ENCODE peak calls at places on chromosomes 4 and X, in eight cellular contexts. One of them, this sample, is unnamed.

GRCh38 chr4:84878090-84878489 is 88.4 kb downstream of the WDFY3 start:
- DNase-seq in kidney: no peak
- DNase-seq in IMR-90: peak
- DNase-seq in SK-N-SH: no peak
- DNase-seq in substantia nigra: no peak
- DNase-seq in aorta: no peak
- DNase-seq in A549: no peak
- DNase-seq in AG04450: peak
- DNase-seq in this sample: no peak

GRCh38 chrX:115892787-115893671 is 277.5 kb upstream of the AGTR2 start:
- DNase-seq in SK-N-SH: peak
- DNase-seq in AG04450: no peak
- DNase-seq in IMR-90: peak
- DNase-seq in A549: no peak
- DNase-seq in aorta: peak
- DNase-seq in substantia nigra: peak
- DNase-seq in kidney: peak
- DNase-seq in this sample: no peak

GRCh38 chr4:17562157-17562556 is 14.8 kb upstream of the LAP3 start:
- DNase-seq in substantia nigra: no peak
- DNase-seq in AG04450: no peak
- DNase-seq in kidney: no peak
- DNase-seq in A549: no peak
- DNase-seq in aorta: no peak
- DNase-seq in SK-N-SH: peak
- DNase-seq in IMR-90: no peak
- DNase-seq in this sample: no peak

GRCh38 chr4:46329118-46329976 is 60.6 kb downstream of the GABRA2 start:
- DNase-seq in kidney: no peak
- DNase-seq in SK-N-SH: peak
- DNase-seq in substantia nigra: no peak
- DNase-seq in IMR-90: peak
- DNase-seq in aorta: no peak
- DNase-seq in A549: no peak
- DNase-seq in AG04450: peak
- DNase-seq in this sample: peak

GRCh38 chrX:41661366-41662095 is 27.2 kb upstream of the GPR34 start:
- DNase-seq in IMR-90: peak
- DNase-seq in kidney: no peak
- DNase-seq in AG04450: no peak
- DNase-seq in substantia nigra: no peak
- DNase-seq in SK-N-SH: no peak
- DNase-seq in A549: no peak
- DNase-seq in aorta: no peak
- DNase-seq in this sample: no peak

GRCh38 chrX:28058906-28059305 is 77.7 kb upstream of the DCAF8L1 start:
- DNase-seq in SK-N-SH: no peak
- DNase-seq in substantia nigra: no peak
- DNase-seq in IMR-90: peak
- DNase-seq in A549: no peak
- DNase-seq in AG04450: peak
- DNase-seq in aorta: no peak
- DNase-seq in kidney: no peak
- DNase-seq in this sample: no peak

GRCh38 chr4:2936773-2937145 is 26.4 kb downstream of the NOP14 start:
- DNase-seq in A549: no peak
- DNase-seq in kidney: peak
- DNase-seq in IMR-90: peak
- DNase-seq in AG04450: no peak
- DNase-seq in substantia nigra: no peak
- DNase-seq in aorta: no peak
- DNase-seq in SK-N-SH: no peak
- DNase-seq in this sample: no peak

GRCh38 chrX:100911731-100912130 is 17.0 kb downstream of the XKRX start:
- DNase-seq in SK-N-SH: no peak
- DNase-seq in A549: no peak
- DNase-seq in IMR-90: no peak
- DNase-seq in aorta: no peak
- DNase-seq in kidney: no peak
- DNase-seq in substantia nigra: no peak
- DNase-seq in AG04450: no peak
- DNase-seq in this sample: no peak

GRCh38 chrX:16883487-16883804 is 13.3 kb upstream of the RBBP7 start:
- DNase-seq in SK-N-SH: no peak
- DNase-seq in IMR-90: no peak
- DNase-seq in substantia nigra: no peak
- DNase-seq in kidney: no peak
- DNase-seq in aorta: no peak
- DNase-seq in AG04450: no peak
- DNase-seq in A549: no peak
- DNase-seq in this sample: no peak

GRCh38 chrX:143633530-143634372 is 2.1 kb downstream of the SLITRK4 start:
- DNase-seq in IMR-90: no peak
- DNase-seq in AG04450: no peak
- DNase-seq in substantia nigra: no peak
- DNase-seq in SK-N-SH: no peak
- DNase-seq in kidney: peak
- DNase-seq in A549: no peak
- DNase-seq in aorta: peak
- DNase-seq in this sample: peak

GRCh38 chr4:154683956-154684681 is 59.7 kb upstream of the LRAT start:
- DNase-seq in AG04450: no peak
- DNase-seq in kidney: no peak
- DNase-seq in substantia nigra: no peak
- DNase-seq in A549: no peak
- DNase-seq in IMR-90: no peak
- DNase-seq in aorta: no peak
- DNase-seq in SK-N-SH: no peak
- DNase-seq in this sample: no peak

GRCh38 chr4:154691229-154691628 is 52.6 kb upstream of the LRAT start:
- DNase-seq in A549: no peak
- DNase-seq in kidney: no peak
- DNase-seq in aorta: no peak
- DNase-seq in substantia nigra: no peak
- DNase-seq in IMR-90: no peak
- DNase-seq in AG04450: no peak
- DNase-seq in SK-N-SH: no peak
- DNase-seq in this sample: no peak

GRCh38 chr4:154692311-154692818 is 51.4 kb upstream of the LRAT start:
- DNase-seq in kidney: no peak
- DNase-seq in SK-N-SH: no peak
- DNase-seq in substantia nigra: no peak
- DNase-seq in IMR-90: no peak
- DNase-seq in A549: no peak
- DNase-seq in aorta: no peak
- DNase-seq in AG04450: no peak
- DNase-seq in this sample: no peak

GRCh38 chr4:154687840-154688239 is 56.0 kb upstream of the LRAT start:
- DNase-seq in substantia nigra: no peak
- DNase-seq in SK-N-SH: no peak
- DNase-seq in AG04450: no peak
- DNase-seq in A549: no peak
- DNase-seq in aorta: no peak
- DNase-seq in kidney: no peak
- DNase-seq in IMR-90: no peak
- DNase-seq in this sample: no peak

GRCh38 chr4:154686838-154687237 is 57.0 kb upstream of the LRAT start:
- DNase-seq in A549: peak
- DNase-seq in SK-N-SH: no peak
- DNase-seq in AG04450: no peak
- DNase-seq in aorta: no peak
- DNase-seq in IMR-90: no peak
- DNase-seq in kidney: no peak
- DNase-seq in substantia nigra: no peak
- DNase-seq in this sample: no peak
- H3K27ac ChIP-seq in A549: no peak
- H3K27ac ChIP-seq in SK-N-SH: no peak
- H3K27ac ChIP-seq in AG04450: no peak
- H3K27ac ChIP-seq in aorta: no peak
- H3K27ac ChIP-seq in IMR-90: no peak
- H3K27ac ChIP-seq in kidney: no peak
- H3K27ac ChIP-seq in substantia nigra: no peak
- H3K27ac ChIP-seq in this sample: no peak

DNA sequence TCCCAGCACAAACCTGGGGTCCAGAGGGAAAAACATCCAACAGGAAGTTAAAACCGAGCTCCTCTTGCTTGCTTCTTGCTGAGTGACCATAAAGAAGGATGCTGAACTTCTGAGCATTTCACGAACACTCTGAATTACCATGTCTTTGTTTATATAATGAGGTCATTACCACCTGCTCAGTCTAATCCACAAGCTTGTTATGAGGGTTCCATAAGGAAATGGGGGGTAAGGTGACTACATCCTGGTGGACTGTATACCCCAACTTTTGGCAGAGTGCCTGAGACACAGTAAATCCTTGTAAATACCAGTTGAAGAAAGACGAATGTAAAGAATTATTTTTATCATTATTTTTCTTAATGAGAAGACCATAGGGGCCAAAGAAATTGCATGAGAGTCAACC is 16.8 kb downstream of the CCDC149 start:
- DNase-seq in IMR-90: peak
- DNase-seq in A549: no peak
- DNase-seq in kidney: no peak
- DNase-seq in SK-N-SH: no peak
- DNase-seq in substantia nigra: no peak
- DNase-seq in AG04450: no peak
- DNase-seq in aorta: no peak
- DNase-seq in this sample: no peak
- H3K27ac ChIP-seq in IMR-90: no peak
- H3K27ac ChIP-seq in A549: no peak
- H3K27ac ChIP-seq in kidney: no peak
- H3K27ac ChIP-seq in SK-N-SH: no peak
- H3K27ac ChIP-seq in substantia nigra: no peak
- H3K27ac ChIP-seq in AG04450: no peak
- H3K27ac ChIP-seq in aorta: no peak
- H3K27ac ChIP-seq in this sample: no peak

GRCh38 chr4:38236003-38236402 is 275.8 kb downstream of the PTTG2 start:
- DNase-seq in substantia nigra: no peak
- DNase-seq in IMR-90: no peak
- DNase-seq in A549: no peak
- DNase-seq in kidney: no peak
- DNase-seq in AG04450: no peak
- DNase-seq in SK-N-SH: no peak
- DNase-seq in aorta: no peak
- DNase-seq in this sample: peak
- H3K27ac ChIP-seq in substantia nigra: no peak
- H3K27ac ChIP-seq in IMR-90: no peak
- H3K27ac ChIP-seq in A549: no peak
- H3K27ac ChIP-seq in kidney: no peak
- H3K27ac ChIP-seq in AG04450: no peak
- H3K27ac ChIP-seq in SK-N-SH: no peak
- H3K27ac ChIP-seq in aorta: no peak
- H3K27ac ChIP-seq in this sample: peak

DNA sequence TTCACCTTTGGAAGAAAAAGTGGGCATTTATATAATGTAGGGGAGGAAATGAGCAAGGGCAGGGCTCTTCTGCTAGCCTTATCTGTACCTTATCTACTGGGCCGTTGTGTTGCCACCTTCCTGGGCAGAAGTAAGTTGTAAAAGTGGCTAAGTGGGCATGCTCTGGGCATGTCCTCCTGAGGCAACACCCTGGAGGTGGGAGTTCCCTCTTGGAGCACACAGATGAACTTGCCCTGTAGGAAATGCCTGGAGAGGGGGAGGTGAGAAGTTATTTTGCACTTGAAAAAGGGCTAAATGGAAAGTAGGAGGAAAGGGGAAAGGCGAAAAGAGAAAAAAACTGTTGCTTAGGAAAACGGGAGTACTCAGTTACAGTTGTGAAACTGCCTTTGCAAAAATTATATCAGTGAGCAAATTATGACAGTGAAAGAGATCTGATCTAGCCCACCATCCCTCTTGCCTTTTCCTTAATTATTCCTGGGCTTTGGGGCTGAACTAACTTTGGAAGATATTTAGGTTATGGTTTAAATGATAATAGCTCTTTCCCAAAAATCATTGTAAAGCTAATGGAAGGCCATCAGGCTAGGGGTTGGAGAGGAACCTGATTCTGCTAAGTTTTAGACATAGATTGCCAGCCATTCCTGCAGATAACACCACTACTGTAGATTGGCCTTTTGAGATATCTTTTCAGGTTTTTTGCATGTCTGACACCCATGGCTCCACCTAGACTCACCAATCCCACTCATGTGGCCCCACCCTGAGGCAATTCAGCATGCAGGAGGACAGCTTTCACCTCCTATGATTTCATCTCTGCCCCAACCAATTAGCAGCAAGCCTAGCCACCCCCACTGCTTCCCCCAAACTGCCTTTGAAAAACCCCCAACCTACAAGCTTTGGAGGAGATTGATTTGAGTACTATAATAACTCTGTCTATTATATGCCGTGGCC is 20.5 kb upstream of the ZNF81 start:
- DNase-seq in substantia nigra: no peak
- DNase-seq in kidney: no peak
- DNase-seq in AG04450: no peak
- DNase-seq in SK-N-SH: no peak
- DNase-seq in IMR-90: no peak
- DNase-seq in A549: no peak
- DNase-seq in aorta: no peak
- DNase-seq in this sample: no peak
- H3K27ac ChIP-seq in substantia nigra: no peak
- H3K27ac ChIP-seq in kidney: no peak
- H3K27ac ChIP-seq in AG04450: no peak
- H3K27ac ChIP-seq in SK-N-SH: no peak
- H3K27ac ChIP-seq in IMR-90: no peak
- H3K27ac ChIP-seq in A549: peak
- H3K27ac ChIP-seq in aorta: no peak
- H3K27ac ChIP-seq in this sample: no peak

GRCh38 chr4:185357733-185358440 is 37.8 kb downstream of the LRP2BP start:
- DNase-seq in kidney: no peak
- DNase-seq in aorta: no peak
- DNase-seq in A549: no peak
- DNase-seq in substantia nigra: no peak
- DNase-seq in SK-N-SH: no peak
- DNase-seq in AG04450: no peak
- DNase-seq in IMR-90: no peak
- DNase-seq in this sample: no peak

GRCh38 chr4:185352741-185353140 is 43.0 kb downstream of the LRP2BP start:
- DNase-seq in substantia nigra: no peak
- DNase-seq in SK-N-SH: no peak
- DNase-seq in kidney: no peak
- DNase-seq in IMR-90: no peak
- DNase-seq in AG04450: no peak
- DNase-seq in aorta: no peak
- DNase-seq in A549: no peak
- DNase-seq in this sample: no peak

GRCh38 chr4:185358514-185359433 is 37.0 kb downstream of the LRP2BP start:
- DNase-seq in A549: peak
- DNase-seq in SK-N-SH: no peak
- DNase-seq in aorta: no peak
- DNase-seq in AG04450: no peak
- DNase-seq in IMR-90: peak
- DNase-seq in substantia nigra: no peak
- DNase-seq in kidney: no peak
- DNase-seq in this sample: no peak

GRCh38 chr4:185359767-185360446 is 35.8 kb downstream of the LRP2BP start:
- DNase-seq in SK-N-SH: peak
- DNase-seq in kidney: no peak
- DNase-seq in IMR-90: peak
- DNase-seq in A549: no peak
- DNase-seq in substantia nigra: no peak
- DNase-seq in aorta: no peak
- DNase-seq in AG04450: peak
- DNase-seq in this sample: no peak

GRCh38 chr4:185357220-185357619 is 38.5 kb downstream of the LRP2BP start:
- DNase-seq in IMR-90: no peak
- DNase-seq in kidney: no peak
- DNase-seq in SK-N-SH: no peak
- DNase-seq in A549: no peak
- DNase-seq in aorta: no peak
- DNase-seq in AG04450: no peak
- DNase-seq in substantia nigra: no peak
- DNase-seq in this sample: no peak
- H3K27ac ChIP-seq in IMR-90: no peak
- H3K27ac ChIP-seq in kidney: no peak
- H3K27ac ChIP-seq in SK-N-SH: peak
- H3K27ac ChIP-seq in A549: no peak
- H3K27ac ChIP-seq in aorta: peak
- H3K27ac ChIP-seq in AG04450: no peak
- H3K27ac ChIP-seq in substantia nigra: no peak
- H3K27ac ChIP-seq in this sample: no peak